ENCODE peak calls at places on chromosomes 12 and 14, in eight cellular contexts. One of them, this sample, is unnamed.

GRCh38 chr14:74176404-74176788 is 62.9 kb upstream of the VSX2 start:
- DNase-seq in sciatic nerve: no peak
- DNase-seq in HFF-Myc: no peak
- DNase-seq in omental fat pad: no peak
- DNase-seq in cardiac fibroblast: peak
- DNase-seq in Right ventricle myocardium superior: no peak
- DNase-seq in stromal cell of bone marrow: no peak
- DNase-seq in NCI-H1694 treated with DMSO at 0.1 percent for 48 hours: no peak
- DNase-seq in this sample: no peak

GRCh38 chr14:81669308-81669707 is 135.7 kb upstream of the SEL1L start:
- DNase-seq in NCI-H1694 treated with DMSO at 0.1 percent for 48 hours: no peak
- DNase-seq in stromal cell of bone marrow: no peak
- DNase-seq in omental fat pad: no peak
- DNase-seq in sciatic nerve: no peak
- DNase-seq in HFF-Myc: no peak
- DNase-seq in Right ventricle myocardium superior: no peak
- DNase-seq in cardiac fibroblast: no peak
- DNase-seq in this sample: no peak

GRCh38 chr12:94769040-94769420 is 118.7 kb upstream of the TMCC3 start:
- DNase-seq in sciatic nerve: no peak
- DNase-seq in stromal cell of bone marrow: no peak
- DNase-seq in HFF-Myc: no peak
- DNase-seq in NCI-H1694 treated with DMSO at 0.1 percent for 48 hours: no peak
- DNase-seq in omental fat pad: no peak
- DNase-seq in cardiac fibroblast: no peak
- DNase-seq in Right ventricle myocardium superior: no peak
- DNase-seq in this sample: no peak

GRCh38 chr12:132248439-132249157 is 80.8 kb downstream of the GALNT9 start:
- DNase-seq in NCI-H1694 treated with DMSO at 0.1 percent for 48 hours: no peak
- DNase-seq in Right ventricle myocardium superior: peak
- DNase-seq in omental fat pad: no peak
- DNase-seq in cardiac fibroblast: peak
- DNase-seq in HFF-Myc: no peak
- DNase-seq in stromal cell of bone marrow: peak
- DNase-seq in sciatic nerve: no peak
- DNase-seq in this sample: no peak

GRCh38 chr14:20327005-20327869 is 5.8 kb downstream of the CCNB1IP1 start:
- DNase-seq in stromal cell of bone marrow: peak
- DNase-seq in NCI-H1694 treated with DMSO at 0.1 percent for 48 hours: peak
- DNase-seq in cardiac fibroblast: peak
- DNase-seq in Right ventricle myocardium superior: no peak
- DNase-seq in sciatic nerve: no peak
- DNase-seq in HFF-Myc: peak
- DNase-seq in omental fat pad: no peak
- DNase-seq in this sample: no peak

GRCh38 chr14:28344381-28344780 is 422.2 kb upstream of the FOXG1 start:
- DNase-seq in HFF-Myc: no peak
- DNase-seq in NCI-H1694 treated with DMSO at 0.1 percent for 48 hours: no peak
- DNase-seq in omental fat pad: no peak
- DNase-seq in cardiac fibroblast: peak
- DNase-seq in Right ventricle myocardium superior: no peak
- DNase-seq in sciatic nerve: no peak
- DNase-seq in stromal cell of bone marrow: no peak
- DNase-seq in this sample: no peak

GRCh38 chr14:54567224-54567633 is 301 bp downstream of the SAMD4A start:
- DNase-seq in sciatic nerve: peak
- DNase-seq in cardiac fibroblast: no peak
- DNase-seq in HFF-Myc: no peak
- DNase-seq in stromal cell of bone marrow: no peak
- DNase-seq in NCI-H1694 treated with DMSO at 0.1 percent for 48 hours: no peak
- DNase-seq in omental fat pad: no peak
- DNase-seq in Right ventricle myocardium superior: no peak
- DNase-seq in this sample: no peak

GRCh38 chr14:20624495-20625070 is 16.9 kb downstream of the OR6S1 start:
- DNase-seq in sciatic nerve: peak
- DNase-seq in HFF-Myc: no peak
- DNase-seq in stromal cell of bone marrow: no peak
- DNase-seq in Right ventricle myocardium superior: peak
- DNase-seq in NCI-H1694 treated with DMSO at 0.1 percent for 48 hours: no peak
- DNase-seq in omental fat pad: no peak
- DNase-seq in cardiac fibroblast: peak
- DNase-seq in this sample: no peak

GRCh38 chr14:61321385-61322010 is at the start of gene PRKCH:
- DNase-seq in HFF-Myc: no peak
- DNase-seq in omental fat pad: no peak
- DNase-seq in NCI-H1694 treated with DMSO at 0.1 percent for 48 hours: peak
- DNase-seq in stromal cell of bone marrow: peak
- DNase-seq in Right ventricle myocardium superior: peak
- DNase-seq in cardiac fibroblast: peak
- DNase-seq in sciatic nerve: peak
- DNase-seq in this sample: peak

GRCh38 chr12:31647106-31647505 is 12.4 kb upstream of the ETFBKMT start:
- DNase-seq in stromal cell of bone marrow: no peak
- DNase-seq in Right ventricle myocardium superior: no peak
- DNase-seq in HFF-Myc: no peak
- DNase-seq in omental fat pad: no peak
- DNase-seq in cardiac fibroblast: no peak
- DNase-seq in NCI-H1694 treated with DMSO at 0.1 percent for 48 hours: no peak
- DNase-seq in sciatic nerve: no peak
- DNase-seq in this sample: no peak

GRCh38 chr12:57846577-57847319 is at the start of gene CTDSP2:
- DNase-seq in HFF-Myc: peak
- DNase-seq in cardiac fibroblast: peak
- DNase-seq in Right ventricle myocardium superior: peak
- DNase-seq in stromal cell of bone marrow: peak
- DNase-seq in omental fat pad: peak
- DNase-seq in NCI-H1694 treated with DMSO at 0.1 percent for 48 hours: peak
- DNase-seq in sciatic nerve: peak
- DNase-seq in this sample: peak

GRCh38 chr12:113112043-113112899 is 23.3 kb downstream of the RASAL1 start:
- DNase-seq in sciatic nerve: no peak
- DNase-seq in HFF-Myc: no peak
- DNase-seq in Right ventricle myocardium superior: peak
- DNase-seq in stromal cell of bone marrow: no peak
- DNase-seq in omental fat pad: no peak
- DNase-seq in NCI-H1694 treated with DMSO at 0.1 percent for 48 hours: no peak
- DNase-seq in cardiac fibroblast: no peak
- DNase-seq in this sample: no peak

GRCh38 chr12:83224012-83224411 is 537.3 kb downstream of the TMTC2 start:
- DNase-seq in stromal cell of bone marrow: no peak
- DNase-seq in omental fat pad: no peak
- DNase-seq in NCI-H1694 treated with DMSO at 0.1 percent for 48 hours: no peak
- DNase-seq in sciatic nerve: no peak
- DNase-seq in cardiac fibroblast: no peak
- DNase-seq in HFF-Myc: no peak
- DNase-seq in Right ventricle myocardium superior: no peak
- DNase-seq in this sample: no peak

GRCh38 chr12:131281016-131281415 is 327.3 kb downstream of the ADGRD1 start:
- DNase-seq in NCI-H1694 treated with DMSO at 0.1 percent for 48 hours: no peak
- DNase-seq in sciatic nerve: peak
- DNase-seq in cardiac fibroblast: no peak
- DNase-seq in stromal cell of bone marrow: no peak
- DNase-seq in omental fat pad: no peak
- DNase-seq in HFF-Myc: no peak
- DNase-seq in Right ventricle myocardium superior: peak
- DNase-seq in this sample: peak

GRCh38 chr12:108040968-108041367 is 88.1 kb upstream of the WSCD2 start:
- DNase-seq in sciatic nerve: no peak
- DNase-seq in Right ventricle myocardium superior: no peak
- DNase-seq in HFF-Myc: no peak
- DNase-seq in cardiac fibroblast: no peak
- DNase-seq in omental fat pad: no peak
- DNase-seq in stromal cell of bone marrow: no peak
- DNase-seq in NCI-H1694 treated with DMSO at 0.1 percent for 48 hours: no peak
- DNase-seq in this sample: no peak

GRCh38 chr14:106318700-106319099 is 792.3 kb downstream of the TMEM121 start:
- DNase-seq in omental fat pad: no peak
- DNase-seq in stromal cell of bone marrow: no peak
- DNase-seq in NCI-H1694 treated with DMSO at 0.1 percent for 48 hours: no peak
- DNase-seq in HFF-Myc: no peak
- DNase-seq in Right ventricle myocardium superior: no peak
- DNase-seq in sciatic nerve: no peak
- DNase-seq in cardiac fibroblast: no peak
- DNase-seq in this sample: no peak

GRCh38 chr12:116508145-116509121 is 50.7 kb upstream of the MAP1LC3B2 start:
- DNase-seq in stromal cell of bone marrow: no peak
- DNase-seq in omental fat pad: no peak
- DNase-seq in cardiac fibroblast: no peak
- DNase-seq in NCI-H1694 treated with DMSO at 0.1 percent for 48 hours: no peak
- DNase-seq in Right ventricle myocardium superior: peak
- DNase-seq in HFF-Myc: no peak
- DNase-seq in sciatic nerve: no peak
- DNase-seq in this sample: no peak

GRCh38 chr14:102655154-102655553 is 62.7 kb downstream of the RCOR1 start:
- DNase-seq in NCI-H1694 treated with DMSO at 0.1 percent for 48 hours: no peak
- DNase-seq in cardiac fibroblast: peak
- DNase-seq in omental fat pad: no peak
- DNase-seq in stromal cell of bone marrow: no peak
- DNase-seq in HFF-Myc: no peak
- DNase-seq in Right ventricle myocardium superior: no peak
- DNase-seq in sciatic nerve: no peak
- DNase-seq in this sample: no peak

GRCh38 chr12:562634-563033 is 100.6 kb downstream of the NINJ2 start:
- DNase-seq in Right ventricle myocardium superior: no peak
- DNase-seq in NCI-H1694 treated with DMSO at 0.1 percent for 48 hours: no peak
- DNase-seq in cardiac fibroblast: no peak
- DNase-seq in sciatic nerve: no peak
- DNase-seq in HFF-Myc: no peak
- DNase-seq in stromal cell of bone marrow: no peak
- DNase-seq in omental fat pad: no peak
- DNase-seq in this sample: no peak

GRCh38 chr12:64236549-64236948 is 14.5 kb upstream of the KICS2 start:
- DNase-seq in cardiac fibroblast: peak
- DNase-seq in stromal cell of bone marrow: no peak
- DNase-seq in NCI-H1694 treated with DMSO at 0.1 percent for 48 hours: no peak
- DNase-seq in HFF-Myc: no peak
- DNase-seq in sciatic nerve: no peak
- DNase-seq in omental fat pad: no peak
- DNase-seq in Right ventricle myocardium superior: no peak
- DNase-seq in this sample: no peak

GRCh38 chr12:49684310-49684854 is 22.8 kb downstream of the FMNL3 start:
- DNase-seq in sciatic nerve: no peak
- DNase-seq in omental fat pad: no peak
- DNase-seq in NCI-H1694 treated with DMSO at 0.1 percent for 48 hours: no peak
- DNase-seq in Right ventricle myocardium superior: no peak
- DNase-seq in stromal cell of bone marrow: no peak
- DNase-seq in HFF-Myc: no peak
- DNase-seq in cardiac fibroblast: no peak
- DNase-seq in this sample: no peak

GRCh38 chr12:1350055-1350933 is 244.1 kb downstream of the FBXL14 start:
- DNase-seq in omental fat pad: no peak
- DNase-seq in sciatic nerve: no peak
- DNase-seq in HFF-Myc: peak
- DNase-seq in stromal cell of bone marrow: peak
- DNase-seq in cardiac fibroblast: peak
- DNase-seq in NCI-H1694 treated with DMSO at 0.1 percent for 48 hours: no peak
- DNase-seq in Right ventricle myocardium superior: no peak
- DNase-seq in this sample: no peak

GRCh38 chr12:25377475-25378179 is 126.9 kb upstream of the KRAS start:
- DNase-seq in NCI-H1694 treated with DMSO at 0.1 percent for 48 hours: no peak
- DNase-seq in HFF-Myc: peak
- DNase-seq in Right ventricle myocardium superior: no peak
- DNase-seq in omental fat pad: no peak
- DNase-seq in stromal cell of bone marrow: no peak
- DNase-seq in cardiac fibroblast: peak
- DNase-seq in sciatic nerve: no peak
- DNase-seq in this sample: no peak

GRCh38 chr12:77099799-77100198 is 34.4 kb upstream of the E2F7 start:
- DNase-seq in sciatic nerve: no peak
- DNase-seq in HFF-Myc: no peak
- DNase-seq in cardiac fibroblast: no peak
- DNase-seq in omental fat pad: no peak
- DNase-seq in stromal cell of bone marrow: no peak
- DNase-seq in NCI-H1694 treated with DMSO at 0.1 percent for 48 hours: no peak
- DNase-seq in Right ventricle myocardium superior: no peak
- DNase-seq in this sample: no peak

GRCh38 chr14:67444395-67444794 is 32.4 kb upstream of the PLEK2 start:
- DNase-seq in Right ventricle myocardium superior: no peak
- DNase-seq in NCI-H1694 treated with DMSO at 0.1 percent for 48 hours: no peak
- DNase-seq in HFF-Myc: no peak
- DNase-seq in omental fat pad: no peak
- DNase-seq in stromal cell of bone marrow: no peak
- DNase-seq in cardiac fibroblast: no peak
- DNase-seq in sciatic nerve: no peak
- DNase-seq in this sample: no peak

This sample was measured in mesenteric fat pad.